ENCODE peak calls at places on chromosomes 1 and 21, in six cellular contexts. Q is esophagus muscularis mucosa, W is H1, P is transverse colon, A is stomach, X is tibial nerve. T is an unnamed sample.

GRCh38 chr1:181159451-181160151 is 71.1 kb downstream of the IER5 start:
- DNase-seq in Q (no peak), W (no peak), X (no peak), P (peak; percentile 69), A (peak; percentile 61), T (no peak)

GRCh38 chr1:225462714-225463574 is 35.1 kb upstream of the LBR start:
- DNase-seq in X (no peak), W (no peak), A (no peak), Q (no peak), P (no peak), T (no peak)

GRCh38 chr1:29083318-29084195 is 40.1 kb downstream of the TMEM200B start:
- DNase-seq in P (no peak), X (no peak), W (no peak), A (no peak), Q (no peak), T (no peak)

GRCh38 chr1:193103759-193104495 is 1.3 kb downstream of the GLRX2 start:
- DNase-seq in W (no peak), A (no peak), Q (no peak), X (no peak), P (no peak), T (no peak)

GRCh38 chr1:52551476-52552235 is 1.2 kb downstream of the TUT4 start:
- DNase-seq in X (no peak), Q (no peak), W (no peak), A (no peak), P (peak; percentile 17), T (no peak)

GRCh38 chr21:25528511-25528910 is 78.8 kb downstream of the MRPL39 start:
- DNase-seq in P (no peak), W (no peak), Q (no peak), A (no peak), X (no peak), T (no peak)

GRCh38 chr1:53982034-53982761 is 35.8 kb downstream of the LDLRAD1 start:
- DNase-seq in W (peak; percentile 54), X (no peak), A (no peak), P (peak; percentile 17), Q (no peak), T (no peak)

GRCh38 chr1:30305061-30305460 is 418.3 kb downstream of the MATN1 start:
- DNase-seq in Q (peak; percentile 78), P (no peak), A (no peak), W (no peak), X (no peak), T (no peak)

GRCh38 chr1:188129856-188130838 is 1301.4 kb downstream of the PLA2G4A start:
- DNase-seq in Q (no peak), X (no peak), W (no peak), P (no peak), A (no peak), T (no peak)

GRCh38 chr1:151832318-151832984 is 849 bp upstream of the RORC start:
- DNase-seq in Q (no peak), P (peak; percentile 87), X (no peak), A (peak; percentile 98), W (no peak), T (peak; percentile 38)

GRCh38 chr1:206568256-206568655 is 44.0 kb downstream of the EIF2D start:
- DNase-seq in A (no peak), W (no peak), X (no peak), P (no peak), Q (no peak), T (no peak)

GRCh38 chr1:93447481-93448291 is at the start of gene FNBP1L:
- DNase-seq in P (peak; percentile 84), W (no peak), A (peak; percentile 81), Q (no peak), X (no peak), T (peak; percentile 74)

GRCh38 chr1:235328271-235329138 is at the start of gene GGPS1:
- DNase-seq in A (peak; percentile 99), W (peak; percentile 95), Q (peak; percentile 100), X (peak; percentile 95), P (peak; percentile 98), T (peak; percentile 100)

GRCh38 chr1:235327559-235328270 is at the start of gene ARID4B:
- DNase-seq in P (no peak), W (no peak), A (peak; percentile 83), X (peak; percentile 67), Q (no peak), T (peak; percentile 31)

GRCh38 chr1:235325139-235325538 is 2.8 kb downstream of the ARID4B start:
- DNase-seq in X (no peak), W (no peak), Q (no peak), P (no peak), A (no peak), T (no peak)

GRCh38 chr1:235325854-235326253 is 2.1 kb downstream of the ARID4B start:
- DNase-seq in P (no peak), Q (no peak), A (no peak), W (no peak), X (no peak), T (no peak)

DNA sequence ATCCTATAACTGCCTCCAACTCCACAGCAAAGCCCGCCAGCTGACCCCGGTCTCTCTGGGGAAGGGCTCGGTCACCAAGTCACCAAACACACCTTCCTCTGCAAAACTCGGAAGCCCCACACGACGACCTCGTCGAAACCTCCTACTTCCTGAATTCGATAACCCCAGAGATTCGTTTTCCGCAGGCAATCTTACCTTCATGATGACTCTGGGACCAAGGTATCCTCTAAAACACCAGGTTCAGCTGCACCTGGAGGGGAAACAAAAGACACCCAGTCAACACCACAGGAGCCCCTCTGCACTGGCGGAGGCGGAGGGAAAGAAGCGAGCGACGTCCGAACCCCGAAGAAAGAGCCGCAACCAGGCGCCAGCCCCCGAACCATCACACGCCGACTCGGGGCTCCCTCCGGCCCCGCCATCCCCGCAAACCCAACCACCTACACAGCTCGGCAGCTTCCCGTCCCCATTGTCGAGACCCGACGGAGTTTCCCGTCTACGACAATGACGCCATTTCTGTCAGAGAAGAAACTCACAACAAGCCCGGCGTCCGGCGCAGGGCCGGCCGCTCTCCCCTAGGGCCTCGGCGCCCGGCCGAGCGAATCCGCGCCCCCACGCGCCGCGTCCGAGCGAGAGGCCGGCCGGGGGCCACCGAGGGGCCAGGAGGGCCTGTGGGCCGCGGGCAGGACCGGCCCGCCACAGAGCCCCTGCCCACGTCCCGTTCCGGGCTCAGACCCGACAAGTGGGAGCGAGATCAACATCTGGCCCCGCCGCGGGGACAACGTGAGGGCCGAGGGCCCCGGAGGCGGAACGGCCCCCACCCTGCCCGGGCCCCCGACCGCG is 1.0 kb downstream of the ARID4B start:
- DNase-seq in X (no peak), P (peak; percentile 44), Q (no peak), W (no peak), A (peak; percentile 34), T (peak; percentile 22)
- TF ChIP-seq EP300 in X (peak; percentile 43), P (no peak), Q (no peak), W (no peak), A (no peak), T (no peak)

GRCh38 chr1:59288046-59288445 is 8.8 kb upstream of the FGGY start:
- DNase-seq in P (no peak), Q (no peak), W (no peak), X (no peak), A (no peak), T (no peak)
- TF ChIP-seq EP300 in P (no peak), Q (no peak), W (no peak), X (no peak), A (no peak), T (no peak)

DNA sequence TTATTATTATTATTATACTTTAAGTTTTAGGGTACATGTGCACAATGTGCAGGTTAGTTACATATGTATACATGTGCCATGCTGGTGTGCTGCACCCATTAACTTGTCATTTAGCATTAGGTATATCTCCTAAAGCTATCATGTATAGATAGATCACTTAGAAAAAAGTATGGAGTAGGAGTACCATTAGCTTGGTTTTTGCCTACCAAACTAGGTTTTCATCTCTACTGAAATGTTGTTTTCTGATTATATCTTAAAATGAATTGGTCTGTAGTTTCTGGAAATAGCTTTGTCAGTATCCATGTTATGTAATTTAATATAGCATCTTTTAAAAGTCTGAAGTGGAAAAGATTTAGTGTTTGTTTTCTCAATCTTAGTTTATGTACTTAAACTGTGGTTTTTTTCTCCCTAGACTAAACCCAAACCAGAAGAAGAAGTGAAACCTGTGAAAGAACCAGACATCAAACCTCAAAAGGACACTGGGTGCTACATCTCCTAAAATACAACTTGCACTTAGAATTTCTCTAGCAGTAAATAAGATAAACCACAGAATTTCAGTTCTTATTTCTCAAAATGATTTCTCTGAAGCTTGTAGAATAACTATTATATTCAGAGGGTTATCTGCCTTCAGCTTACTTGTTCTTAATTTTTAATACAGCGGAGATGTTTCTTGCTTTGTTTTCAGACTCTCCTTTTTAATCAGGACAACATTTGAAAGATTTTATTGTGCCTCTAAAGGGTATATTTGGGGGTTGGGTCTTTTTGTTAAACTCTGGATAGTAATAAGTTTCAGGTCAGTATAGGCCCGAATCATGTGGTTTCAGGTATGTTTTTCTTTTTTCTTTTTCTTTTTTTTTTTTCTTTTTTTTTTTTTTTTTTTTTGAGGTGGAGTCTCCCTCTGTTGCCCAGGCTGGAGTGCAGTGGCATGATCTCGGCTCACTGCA is 4.5 kb upstream of the FAM177B start:
- DNase-seq in W (no peak), A (no peak), X (no peak), Q (no peak), P (no peak), T (no peak)
- TF ChIP-seq EP300 in W (no peak), A (no peak), X (peak; percentile 22), Q (no peak), P (no peak), T (no peak)

GRCh38 chr1:4825841-4826450 is 171.5 kb downstream of the AJAP1 start:
- DNase-seq in W (peak; percentile 7), A (no peak), P (no peak), Q (peak; percentile 78), X (no peak), T (peak; percentile 10)
- TF ChIP-seq EP300 in W (no peak), A (no peak), P (no peak), Q (no peak), X (no peak), T (no peak)

GRCh38 chr1:91764471-91765115 is 121.4 kb downstream of the TGFBR3 start:
- DNase-seq in X (no peak), Q (no peak), A (no peak), W (peak; percentile 13), P (no peak), T (no peak)

GRCh38 chr1:91760487-91760886 is 125.5 kb downstream of the TGFBR3 start:
- DNase-seq in W (no peak), Q (no peak), X (no peak), A (no peak), P (no peak), T (no peak)

GRCh38 chr1:91763252-91763651 is 122.7 kb downstream of the TGFBR3 start:
- DNase-seq in P (no peak), W (no peak), Q (no peak), X (no peak), A (no peak), T (no peak)

GRCh38 chr1:91759076-91759475 is 126.9 kb downstream of the TGFBR3 start:
- DNase-seq in Q (no peak), W (no peak), P (no peak), A (no peak), X (no peak), T (no peak)

DNA sequence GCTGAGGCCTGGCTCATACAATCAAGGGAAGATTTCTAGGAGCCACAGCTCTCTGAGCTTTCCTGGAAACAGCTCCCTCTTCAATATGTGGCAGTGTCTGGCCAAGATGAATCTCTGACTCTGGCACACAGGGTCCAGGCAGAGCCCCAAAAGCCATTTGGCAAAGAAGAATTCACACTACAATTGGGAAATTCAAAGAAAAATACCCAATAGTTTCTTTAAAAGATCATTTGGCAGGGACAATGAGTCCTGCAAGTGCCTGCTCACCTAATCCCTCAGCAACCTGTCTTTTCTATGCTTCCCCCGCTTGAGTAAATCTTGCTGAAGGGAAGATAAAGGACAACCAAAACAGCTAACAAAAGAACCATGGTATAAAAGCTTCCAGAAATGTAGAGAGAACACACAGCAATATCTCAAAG is 124.6 kb downstream of the TGFBR3 start:
- DNase-seq in P (no peak), X (no peak), Q (no peak), A (no peak), W (no peak), T (no peak)
- TF ChIP-seq EP300 in P (no peak), X (peak; percentile 75), Q (peak; percentile 23), A (no peak), W (no peak), T (no peak)